ENCODE peak calls at places on chromosomes 6 and 20, in five cellular contexts. F, Y, V, J and L are unnamed samples.

GRCh38 chr6:12593720-12594540 is 122.6 kb upstream of the PHACTR1 start:
- DNase-seq in F (no peak), Y (peak), V (no peak), J (peak), L (no peak)

GRCh38 chr6:144897441-144897921 is 612.3 kb downstream of the UTRN start:
- DNase-seq in F (no peak), Y (no peak), V (no peak), J (no peak), L (no peak)

GRCh38 chr6:116444092-116444491 is 17.1 kb upstream of the CALHM6 start:
- DNase-seq in F (no peak), Y (no peak), V (no peak), J (peak), L (peak)

GRCh38 chr20:10250902-10251301 is 32.3 kb downstream of the SNAP25 start:
- DNase-seq in F (no peak), Y (no peak), V (no peak), J (peak), L (peak)

GRCh38 chr20:25309395-25310267 is 61.7 kb downstream of the PYGB start:
- DNase-seq in F (no peak), Y (no peak), V (peak), J (peak), L (peak)

GRCh38 chr20:32327087-32327681 is 30.9 kb upstream of the ASXL1 start:
- DNase-seq in F (no peak), Y (no peak), V (no peak), J (peak), L (no peak)

GRCh38 chr6:168060521-168060931 is 18.5 kb downstream of the FRMD1 start:
- DNase-seq in F (no peak), Y (no peak), V (no peak), J (peak), L (peak)

GRCh38 chr6:137709424-137710281 is 157.4 kb upstream of the TNFAIP3 start:
- DNase-seq in F (no peak), Y (no peak), V (no peak), J (no peak), L (no peak)

GRCh38 chr20:50610212-50610718 is 81.1 kb downstream of the RIPOR3 start:
- DNase-seq in F (no peak), Y (no peak), V (no peak), J (peak), L (no peak)

GRCh38 chr6:55875420-55875819 is at the start of gene BMP5:
- DNase-seq in F (no peak), Y (no peak), V (no peak), J (no peak), L (no peak)

GRCh38 chr6:43658161-43658560 is 13.3 kb downstream of the RSPH9 start:
- DNase-seq in F (no peak), Y (no peak), V (no peak), J (no peak), L (no peak)

GRCh38 chr6:25691885-25692284 is 39.9 kb downstream of the SCGN start:
- DNase-seq in F (no peak), Y (no peak), V (no peak), J (no peak), L (no peak)

GRCh38 chr6:66675906-66676305 is 968.9 kb upstream of the EYS start:
- DNase-seq in F (no peak), Y (no peak), V (no peak), J (no peak), L (no peak)

GRCh38 chr6:13027200-13027599 is 301.1 kb downstream of the TBC1D7 start:
- DNase-seq in F (no peak), Y (no peak), V (no peak), J (no peak), L (no peak)

GRCh38 chr20:45735552-45735951 is 13.4 kb downstream of the SPINT4 start:
- DNase-seq in F (no peak), Y (no peak), V (no peak), J (no peak), L (no peak)

GRCh38 chr6:1075880-1076279 is 236.0 kb upstream of the FOXQ1 start:
- DNase-seq in F (no peak), Y (no peak), V (no peak), J (peak), L (no peak)

GRCh38 chr6:13674533-13675190 is 37.0 kb downstream of the RANBP9 start:
- DNase-seq in F (no peak), Y (no peak), V (no peak), J (no peak), L (no peak)